ENCODE peak calls at places on chromosomes 4 and X, in four cellular contexts. One of them, this sample, is unnamed.

GRCh38 chr4:38499101-38499500 is 164.9 kb upstream of the KLF3 start:
- DNase-seq in nephron progenitor cell: no peak
- DNase-seq in psoas muscle: no peak
- DNase-seq in NCI-H1105: no peak
- DNase-seq in this sample: no peak

GRCh38 chr4:141731481-141731880 is 95.1 kb downstream of the IL15 start:
- DNase-seq in nephron progenitor cell: no peak
- DNase-seq in NCI-H1105: no peak
- DNase-seq in psoas muscle: no peak
- DNase-seq in this sample: no peak

GRCh38 chrX:119693032-119693995 is at the start of gene SEPTIN6:
- DNase-seq in NCI-H1105: peak
- DNase-seq in psoas muscle: peak
- DNase-seq in nephron progenitor cell: peak
- DNase-seq in this sample: peak

GRCh38 chr4:61841710-61842109 is 641.6 kb downstream of the ADGRL3 start:
- DNase-seq in nephron progenitor cell: no peak
- DNase-seq in psoas muscle: no peak
- DNase-seq in NCI-H1105: no peak
- DNase-seq in this sample: no peak

GRCh38 chr4:80014531-80014930 is 58.5 kb downstream of the ANTXR2 start:
- DNase-seq in NCI-H1105: no peak
- DNase-seq in nephron progenitor cell: no peak
- DNase-seq in psoas muscle: no peak
- DNase-seq in this sample: no peak

GRCh38 chrX:100208076-100208475 is 202.0 kb downstream of the PCDH19 start:
- DNase-seq in psoas muscle: no peak
- DNase-seq in NCI-H1105: no peak
- DNase-seq in nephron progenitor cell: peak
- DNase-seq in this sample: no peak

GRCh38 chr4:17719106-17719505 is 62.3 kb downstream of the FAM184B start:
- DNase-seq in nephron progenitor cell: no peak
- DNase-seq in NCI-H1105: no peak
- DNase-seq in psoas muscle: no peak
- DNase-seq in this sample: no peak

GRCh38 chrX:15468036-15468435 is 25.1 kb downstream of the PIR start:
- DNase-seq in NCI-H1105: peak
- DNase-seq in nephron progenitor cell: no peak
- DNase-seq in psoas muscle: peak
- DNase-seq in this sample: no peak

GRCh38 chr4:3500634-3501101 is 31.6 kb downstream of the LRPAP1 start:
- DNase-seq in nephron progenitor cell: no peak
- DNase-seq in NCI-H1105: no peak
- DNase-seq in psoas muscle: no peak
- DNase-seq in this sample: no peak

GRCh38 chr4:148786699-148787098 is 344.5 kb upstream of the NR3C2 start:
- DNase-seq in NCI-H1105: no peak
- DNase-seq in psoas muscle: no peak
- DNase-seq in nephron progenitor cell: no peak
- DNase-seq in this sample: no peak

GRCh38 chrX:72358313-72358712 is 52.6 kb upstream of the CITED1 start:
- DNase-seq in psoas muscle: no peak
- DNase-seq in NCI-H1105: no peak
- DNase-seq in nephron progenitor cell: no peak
- DNase-seq in this sample: no peak

GRCh38 chr4:16833722-16834121 is 64.7 kb downstream of the LDB2 start:
- DNase-seq in NCI-H1105: no peak
- DNase-seq in psoas muscle: no peak
- DNase-seq in nephron progenitor cell: no peak
- DNase-seq in this sample: no peak

GRCh38 chrX:44228621-44229020 is 114.9 kb downstream of the EFHC2 start:
- DNase-seq in nephron progenitor cell: no peak
- DNase-seq in NCI-H1105: no peak
- DNase-seq in psoas muscle: no peak
- DNase-seq in this sample: no peak

GRCh38 chr4:118344801-118345200 is 8.0 kb downstream of the PRSS12 start:
- DNase-seq in nephron progenitor cell: no peak
- DNase-seq in psoas muscle: no peak
- DNase-seq in NCI-H1105: no peak
- DNase-seq in this sample: no peak

GRCh38 chr4:162706677-162707076 is 460.0 kb downstream of the NAF1 start:
- DNase-seq in NCI-H1105: no peak
- DNase-seq in nephron progenitor cell: no peak
- DNase-seq in psoas muscle: no peak
- DNase-seq in this sample: no peak

GRCh38 chr4:94516999-94517398 is 65.3 kb downstream of the PDLIM5 start:
- DNase-seq in nephron progenitor cell: no peak
- DNase-seq in psoas muscle: no peak
- DNase-seq in NCI-H1105: no peak
- DNase-seq in this sample: no peak

GRCh38 chr4:91325495-91325894 is 978.3 kb upstream of the GRID2 start:
- DNase-seq in NCI-H1105: no peak
- DNase-seq in psoas muscle: no peak
- DNase-seq in nephron progenitor cell: no peak
- DNase-seq in this sample: no peak